ENCODE peak calls at places on chromosomes 1 and 21, in five cellular contexts. One of them, this sample, is unnamed.

GRCh38 chr1:164983023-164983650 is 373.4 kb downstream of the LMX1A start:
- DNase-seq in psoas muscle: no peak
- DNase-seq in effector memory CD4-positive, alpha-beta T cell: no peak
- DNase-seq in CD8-positive, alpha-beta memory T cell: no peak
- DNase-seq in astrocyte: no peak
- DNase-seq in this sample: no peak

GRCh38 chr1:62070384-62071011 is 124.2 kb upstream of the L1TD1 start:
- DNase-seq in psoas muscle: no peak
- DNase-seq in CD8-positive, alpha-beta memory T cell: no peak
- DNase-seq in effector memory CD4-positive, alpha-beta T cell: no peak
- DNase-seq in astrocyte: no peak
- DNase-seq in this sample: no peak

GRCh38 chr1:116777831-116778830 is 23.9 kb downstream of the CD2 start:
- DNase-seq in effector memory CD4-positive, alpha-beta T cell: no peak
- DNase-seq in psoas muscle: no peak
- DNase-seq in CD8-positive, alpha-beta memory T cell: no peak
- DNase-seq in astrocyte: peak; percentile 81
- DNase-seq in this sample: no peak

GRCh38 chr1:31038360-31038759 is 27.2 kb downstream of the PUM1 start:
- DNase-seq in CD8-positive, alpha-beta memory T cell: no peak
- DNase-seq in psoas muscle: no peak
- DNase-seq in astrocyte: peak; percentile 79
- DNase-seq in effector memory CD4-positive, alpha-beta T cell: no peak
- DNase-seq in this sample: no peak

GRCh38 chr21:46128106-46128982 is 27.0 kb downstream of the FTCD start:
- DNase-seq in CD8-positive, alpha-beta memory T cell: no peak
- DNase-seq in astrocyte: no peak
- DNase-seq in psoas muscle: peak; percentile 33
- DNase-seq in effector memory CD4-positive, alpha-beta T cell: no peak
- DNase-seq in this sample: no peak

GRCh38 chr1:25900209-25900608 is 6.0 kb downstream of the STMN1 start:
- DNase-seq in astrocyte: no peak
- DNase-seq in CD8-positive, alpha-beta memory T cell: no peak
- DNase-seq in effector memory CD4-positive, alpha-beta T cell: no peak
- DNase-seq in psoas muscle: no peak
- DNase-seq in this sample: no peak

GRCh38 chr1:88998716-88999115 is 6.3 kb upstream of the KYAT3 start:
- DNase-seq in psoas muscle: no peak
- DNase-seq in astrocyte: peak; percentile 37
- DNase-seq in CD8-positive, alpha-beta memory T cell: peak; percentile 64
- DNase-seq in effector memory CD4-positive, alpha-beta T cell: no peak
- DNase-seq in this sample: peak; percentile 81

GRCh38 chr1:1988061-1988945 is 15.3 kb downstream of the CFAP74 start:
- DNase-seq in effector memory CD4-positive, alpha-beta T cell: no peak
- DNase-seq in psoas muscle: no peak
- DNase-seq in CD8-positive, alpha-beta memory T cell: no peak
- DNase-seq in astrocyte: no peak
- DNase-seq in this sample: peak; percentile 4

GRCh38 chr1:161885013-161885412 is 118.9 kb downstream of the ATF6 start:
- DNase-seq in astrocyte: peak; percentile 88
- DNase-seq in CD8-positive, alpha-beta memory T cell: no peak
- DNase-seq in psoas muscle: no peak
- DNase-seq in effector memory CD4-positive, alpha-beta T cell: no peak
- DNase-seq in this sample: no peak

GRCh38 chr1:228010921-228011320 is 4.1 kb downstream of the WNT3A start:
- DNase-seq in effector memory CD4-positive, alpha-beta T cell: no peak
- DNase-seq in astrocyte: no peak
- DNase-seq in CD8-positive, alpha-beta memory T cell: no peak
- DNase-seq in psoas muscle: peak; percentile 28
- DNase-seq in this sample: no peak

GRCh38 chr21:29382029-29382654 is 83.4 kb downstream of the BACH1 start:
- DNase-seq in psoas muscle: no peak
- DNase-seq in CD8-positive, alpha-beta memory T cell: no peak
- DNase-seq in effector memory CD4-positive, alpha-beta T cell: no peak
- DNase-seq in astrocyte: peak; percentile 83
- DNase-seq in this sample: no peak

GRCh38 chr1:219699870-219700269 is 87.0 kb upstream of the ZC3H11B start:
- DNase-seq in effector memory CD4-positive, alpha-beta T cell: no peak
- DNase-seq in psoas muscle: no peak
- DNase-seq in astrocyte: peak; percentile 98
- DNase-seq in CD8-positive, alpha-beta memory T cell: no peak
- DNase-seq in this sample: no peak

GRCh38 chr1:245310605-245311531 is 156.1 kb downstream of the KIF26B start:
- DNase-seq in effector memory CD4-positive, alpha-beta T cell: no peak
- DNase-seq in astrocyte: no peak
- DNase-seq in psoas muscle: no peak
- DNase-seq in CD8-positive, alpha-beta memory T cell: no peak
- DNase-seq in this sample: no peak

GRCh38 chr1:20137055-20137454 is 2.1 kb upstream of the PLA2G2F start:
- DNase-seq in effector memory CD4-positive, alpha-beta T cell: no peak
- DNase-seq in psoas muscle: no peak
- DNase-seq in CD8-positive, alpha-beta memory T cell: no peak
- DNase-seq in astrocyte: no peak
- DNase-seq in this sample: no peak

GRCh38 chr1:113534130-113534817 is 144.0 kb downstream of the MAGI3 start:
- DNase-seq in CD8-positive, alpha-beta memory T cell: no peak
- DNase-seq in effector memory CD4-positive, alpha-beta T cell: no peak
- DNase-seq in psoas muscle: no peak
- DNase-seq in astrocyte: peak; percentile 93
- DNase-seq in this sample: no peak

GRCh38 chr21:42527127-42527488 is 13.5 kb downstream of the SLC37A1 start:
- DNase-seq in astrocyte: no peak
- DNase-seq in effector memory CD4-positive, alpha-beta T cell: no peak
- DNase-seq in psoas muscle: no peak
- DNase-seq in CD8-positive, alpha-beta memory T cell: no peak
- DNase-seq in this sample: no peak

GRCh38 chr1:216562383-216562782 is 139.1 kb upstream of the USH2A start:
- DNase-seq in psoas muscle: no peak
- DNase-seq in effector memory CD4-positive, alpha-beta T cell: no peak
- DNase-seq in CD8-positive, alpha-beta memory T cell: no peak
- DNase-seq in astrocyte: no peak
- DNase-seq in this sample: no peak

GRCh38 chr1:231929311-231929710 is 302.7 kb downstream of the DISC1 start:
- DNase-seq in effector memory CD4-positive, alpha-beta T cell: no peak
- DNase-seq in astrocyte: peak; percentile 88
- DNase-seq in psoas muscle: no peak
- DNase-seq in CD8-positive, alpha-beta memory T cell: no peak
- DNase-seq in this sample: no peak

GRCh38 chr1:91402023-91402422 is 2.6 kb downstream of the HFM1 start:
- DNase-seq in effector memory CD4-positive, alpha-beta T cell: no peak
- DNase-seq in CD8-positive, alpha-beta memory T cell: no peak
- DNase-seq in psoas muscle: no peak
- DNase-seq in astrocyte: peak; percentile 16
- DNase-seq in this sample: no peak

GRCh38 chr1:200028586-200029034 is 1.1 kb downstream of the NR5A2 start:
- DNase-seq in psoas muscle: no peak
- DNase-seq in CD8-positive, alpha-beta memory T cell: no peak
- DNase-seq in effector memory CD4-positive, alpha-beta T cell: no peak
- DNase-seq in astrocyte: no peak
- DNase-seq in this sample: no peak

GRCh38 chr1:231814031-231814430 is 187.4 kb downstream of the DISC1 start:
- DNase-seq in CD8-positive, alpha-beta memory T cell: no peak
- DNase-seq in effector memory CD4-positive, alpha-beta T cell: no peak
- DNase-seq in astrocyte: no peak
- DNase-seq in psoas muscle: no peak
- DNase-seq in this sample: no peak

GRCh38 chr1:113542221-113542701 is 151.9 kb downstream of the MAGI3 start:
- DNase-seq in CD8-positive, alpha-beta memory T cell: no peak
- DNase-seq in effector memory CD4-positive, alpha-beta T cell: no peak
- DNase-seq in astrocyte: peak; percentile 92
- DNase-seq in psoas muscle: no peak
- DNase-seq in this sample: no peak

GRCh38 chr1:156812293-156812990 is 4.2 kb downstream of the SH2D2A start:
- DNase-seq in astrocyte: no peak
- DNase-seq in CD8-positive, alpha-beta memory T cell: no peak
- DNase-seq in effector memory CD4-positive, alpha-beta T cell: no peak
- DNase-seq in psoas muscle: no peak
- DNase-seq in this sample: no peak

GRCh38 chr1:36511804-36512798 is 29.4 kb upstream of the CSF3R start:
- DNase-seq in astrocyte: no peak
- DNase-seq in effector memory CD4-positive, alpha-beta T cell: no peak
- DNase-seq in psoas muscle: no peak
- DNase-seq in CD8-positive, alpha-beta memory T cell: no peak
- DNase-seq in this sample: no peak

GRCh38 chr21:31176725-31177124 is 138.4 kb upstream of the KRTAP19-8 start:
- DNase-seq in CD8-positive, alpha-beta memory T cell: no peak
- DNase-seq in astrocyte: peak; percentile 52
- DNase-seq in effector memory CD4-positive, alpha-beta T cell: no peak
- DNase-seq in psoas muscle: no peak
- DNase-seq in this sample: no peak

GRCh38 chr1:84478876-84479868 is at the start of gene RPF1:
- DNase-seq in effector memory CD4-positive, alpha-beta T cell: peak; percentile 68
- DNase-seq in CD8-positive, alpha-beta memory T cell: peak; percentile 89
- DNase-seq in psoas muscle: peak; percentile 84
- DNase-seq in astrocyte: peak; percentile 72
- DNase-seq in this sample: peak; percentile 73

GRCh38 chr1:204263240-204263848 is 49.6 kb upstream of the GOLT1A start:
- DNase-seq in effector memory CD4-positive, alpha-beta T cell: no peak
- DNase-seq in CD8-positive, alpha-beta memory T cell: no peak
- DNase-seq in astrocyte: peak; percentile 27
- DNase-seq in psoas muscle: peak; percentile 62
- DNase-seq in this sample: no peak

GRCh38 chr1:16979475-16980327 is 719 bp downstream of the MFAP2 start:
- DNase-seq in psoas muscle: no peak
- DNase-seq in CD8-positive, alpha-beta memory T cell: no peak
- DNase-seq in effector memory CD4-positive, alpha-beta T cell: no peak
- DNase-seq in astrocyte: no peak
- DNase-seq in this sample: no peak

GRCh38 chr1:202639500-202639899 is 70.8 kb downstream of the SYT2 start:
- DNase-seq in effector memory CD4-positive, alpha-beta T cell: no peak
- DNase-seq in CD8-positive, alpha-beta memory T cell: no peak
- DNase-seq in psoas muscle: no peak
- DNase-seq in astrocyte: peak; percentile 57
- DNase-seq in this sample: no peak

GRCh38 chr1:175146535-175147213 is 45.9 kb downstream of the KIAA0040 start:
- DNase-seq in CD8-positive, alpha-beta memory T cell: peak; percentile 52
- DNase-seq in psoas muscle: peak; percentile 82
- DNase-seq in astrocyte: peak; percentile 7
- DNase-seq in effector memory CD4-positive, alpha-beta T cell: peak; percentile 38
- DNase-seq in this sample: peak; percentile 58

GRCh38 chr21:27450216-27450615 is 483.3 kb upstream of the ADAMTS5 start:
- DNase-seq in astrocyte: no peak
- DNase-seq in psoas muscle: no peak
- DNase-seq in CD8-positive, alpha-beta memory T cell: no peak
- DNase-seq in effector memory CD4-positive, alpha-beta T cell: no peak
- DNase-seq in this sample: no peak

GRCh38 chr1:108010581-108010980 is 45.6 kb upstream of the VAV3 start:
- DNase-seq in effector memory CD4-positive, alpha-beta T cell: no peak
- DNase-seq in astrocyte: no peak
- DNase-seq in CD8-positive, alpha-beta memory T cell: no peak
- DNase-seq in psoas muscle: no peak
- DNase-seq in this sample: no peak

GRCh38 chr1:108012553-108012952 is 47.6 kb upstream of the VAV3 start:
- DNase-seq in CD8-positive, alpha-beta memory T cell: no peak
- DNase-seq in effector memory CD4-positive, alpha-beta T cell: no peak
- DNase-seq in astrocyte: no peak
- DNase-seq in psoas muscle: no peak
- DNase-seq in this sample: no peak

GRCh38 chr1:108017698-108018097 is 52.7 kb upstream of the VAV3 start:
- DNase-seq in psoas muscle: no peak
- DNase-seq in astrocyte: peak; percentile 26
- DNase-seq in effector memory CD4-positive, alpha-beta T cell: no peak
- DNase-seq in CD8-positive, alpha-beta memory T cell: no peak
- DNase-seq in this sample: no peak

GRCh38 chr1:108011295-108011694 is 46.3 kb upstream of the VAV3 start:
- DNase-seq in astrocyte: no peak
- DNase-seq in CD8-positive, alpha-beta memory T cell: no peak
- DNase-seq in psoas muscle: no peak
- DNase-seq in effector memory CD4-positive, alpha-beta T cell: no peak
- DNase-seq in this sample: no peak

DNA sequence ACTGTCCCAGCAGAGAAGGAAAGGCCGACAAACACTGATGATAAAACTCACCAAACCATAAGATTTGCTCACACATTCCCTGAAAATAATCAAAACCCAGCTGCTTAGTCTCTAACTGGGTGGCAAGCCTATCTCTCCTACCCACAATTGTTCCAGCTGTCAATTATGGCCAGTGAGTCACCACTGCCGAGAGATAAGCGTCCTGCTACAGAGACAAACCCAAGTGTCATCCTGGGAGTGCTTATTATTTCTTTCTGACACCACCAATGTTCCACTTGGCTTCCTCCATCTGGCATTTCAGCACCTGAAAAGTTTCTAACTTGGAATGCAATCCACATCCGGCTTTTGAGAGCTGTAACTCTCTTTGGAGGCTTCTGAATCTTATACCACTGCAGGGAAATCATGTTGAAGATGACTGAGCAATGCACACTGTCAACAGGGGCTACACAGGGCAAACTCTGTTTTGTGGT is 51.5 kb upstream of the VAV3 start:
- DNase-seq in CD8-positive, alpha-beta memory T cell: no peak
- DNase-seq in effector memory CD4-positive, alpha-beta T cell: no peak
- DNase-seq in astrocyte: peak; percentile 97
- DNase-seq in psoas muscle: no peak
- DNase-seq in this sample: no peak
- H3K4me3 ChIP-seq in CD8-positive, alpha-beta memory T cell: no peak overlapping the region
- H3K4me3 ChIP-seq in effector memory CD4-positive, alpha-beta T cell: no peak overlapping the region
- H3K4me3 ChIP-seq in astrocyte: no peak overlapping the region
- H3K4me3 ChIP-seq in psoas muscle: no peak overlapping the region
- H3K4me3 ChIP-seq in this sample: no peak overlapping the region

GRCh38 chr1:12593621-12594066 is 24.4 kb downstream of the DHRS3 start:
- DNase-seq in psoas muscle: peak; percentile 74
- DNase-seq in effector memory CD4-positive, alpha-beta T cell: no peak
- DNase-seq in CD8-positive, alpha-beta memory T cell: no peak
- DNase-seq in astrocyte: no peak
- DNase-seq in this sample: no peak
- H3K27ac ChIP-seq in psoas muscle: peak overlapping the region; percentile 93
- H3K27ac ChIP-seq in effector memory CD4-positive, alpha-beta T cell: no peak overlapping the region
- H3K27ac ChIP-seq in CD8-positive, alpha-beta memory T cell: no peak overlapping the region
- H3K27ac ChIP-seq in astrocyte: no peak overlapping the region
- H3K27ac ChIP-seq in this sample: no peak overlapping the region

GRCh38 chr1:169106921-169107672 is 607 bp downstream of the ATP1B1 start:
- DNase-seq in effector memory CD4-positive, alpha-beta T cell: no peak
- DNase-seq in psoas muscle: peak; percentile 66
- DNase-seq in astrocyte: no peak
- DNase-seq in CD8-positive, alpha-beta memory T cell: no peak
- DNase-seq in this sample: no peak

GRCh38 chr1:169106095-169106920 is at the start of gene ATP1B1:
- DNase-seq in effector memory CD4-positive, alpha-beta T cell: peak; percentile 75
- DNase-seq in CD8-positive, alpha-beta memory T cell: peak; percentile 82
- DNase-seq in astrocyte: peak; percentile 65
- DNase-seq in psoas muscle: peak; percentile 95
- DNase-seq in this sample: peak; percentile 76

GRCh38 chr1:169103443-169103842 is 3.0 kb upstream of the ATP1B1 start:
- DNase-seq in effector memory CD4-positive, alpha-beta T cell: no peak
- DNase-seq in psoas muscle: no peak
- DNase-seq in astrocyte: no peak
- DNase-seq in CD8-positive, alpha-beta memory T cell: no peak
- DNase-seq in this sample: no peak

GRCh38 chr1:169105087-169105433 is 1.4 kb upstream of the ATP1B1 start:
- DNase-seq in psoas muscle: no peak
- DNase-seq in astrocyte: no peak
- DNase-seq in effector memory CD4-positive, alpha-beta T cell: no peak
- DNase-seq in CD8-positive, alpha-beta memory T cell: no peak
- DNase-seq in this sample: no peak

GRCh38 chr1:169105434-169106094 is 926 bp upstream of the ATP1B1 start:
- DNase-seq in CD8-positive, alpha-beta memory T cell: no peak
- DNase-seq in astrocyte: no peak
- DNase-seq in psoas muscle: peak; percentile 95
- DNase-seq in effector memory CD4-positive, alpha-beta T cell: peak; percentile 43
- DNase-seq in this sample: no peak
- H3K4me1 ChIP-seq in CD8-positive, alpha-beta memory T cell: peaks cover 30% of the 10 kb centered on the region
- H3K4me1 ChIP-seq in astrocyte: peaks cover 53% of the 10 kb centered on the region
- H3K4me1 ChIP-seq in psoas muscle: peaks cover 19% of the 10 kb centered on the region
- H3K4me1 ChIP-seq in effector memory CD4-positive, alpha-beta T cell: peaks cover 16% of the 10 kb centered on the region
- H3K4me1 ChIP-seq in this sample: peaks cover 7% of the 10 kb centered on the region

GRCh38 chr1:147853391-147853790 is 49.2 kb upstream of the GJA8 start:
- DNase-seq in astrocyte: peak; percentile 44
- DNase-seq in effector memory CD4-positive, alpha-beta T cell: no peak
- DNase-seq in CD8-positive, alpha-beta memory T cell: no peak
- DNase-seq in psoas muscle: no peak
- DNase-seq in this sample: no peak
- H3K4me3 ChIP-seq in astrocyte: no peak overlapping the region
- H3K4me3 ChIP-seq in effector memory CD4-positive, alpha-beta T cell: no peak overlapping the region
- H3K4me3 ChIP-seq in CD8-positive, alpha-beta memory T cell: no peak overlapping the region
- H3K4me3 ChIP-seq in psoas muscle: no peak overlapping the region
- H3K4me3 ChIP-seq in this sample: no peak overlapping the region